ENCODE peak calls at places on chromosomes 5 and 9, in seven cellular contexts. One of them, this sample, is unnamed.

GRCh38 chr9:30677256-30677655 is 1707.2 kb upstream of the ACO1 start:
- DNase-seq in H9: no peak
- DNase-seq in neuronal stem cell: no peak
- DNase-seq in mesenchymal stem cell: no peak
- DNase-seq in IMR-90: no peak
- DNase-seq in H1: no peak
- DNase-seq in mesendoderm: no peak
- DNase-seq in this sample: no peak

GRCh38 chr9:132283165-132283564 is 71.6 kb downstream of the SETX start:
- DNase-seq in mesendoderm: no peak
- DNase-seq in neuronal stem cell: no peak
- DNase-seq in IMR-90: peak; percentile 34
- DNase-seq in mesenchymal stem cell: no peak
- DNase-seq in H9: no peak
- DNase-seq in H1: no peak
- DNase-seq in this sample: no peak

GRCh38 chr5:107474361-107474723 is 196.4 kb downstream of the EFNA5 start:
- DNase-seq in mesenchymal stem cell: no peak
- DNase-seq in H1: no peak
- DNase-seq in H9: no peak
- DNase-seq in neuronal stem cell: no peak
- DNase-seq in mesendoderm: no peak
- DNase-seq in IMR-90: no peak
- DNase-seq in this sample: no peak

GRCh38 chr5:113245427-113246052 is 189.2 kb downstream of the TSSK1B start:
- DNase-seq in mesenchymal stem cell: no peak
- DNase-seq in H9: no peak
- DNase-seq in neuronal stem cell: no peak
- DNase-seq in mesendoderm: peak; percentile 70
- DNase-seq in H1: no peak
- DNase-seq in IMR-90: no peak
- DNase-seq in this sample: no peak

GRCh38 chr5:156312897-156313680 is 13.9 kb upstream of the SGCD start:
- DNase-seq in H1: no peak
- DNase-seq in H9: no peak
- DNase-seq in neuronal stem cell: no peak
- DNase-seq in IMR-90: no peak
- DNase-seq in mesendoderm: no peak
- DNase-seq in mesenchymal stem cell: peak; percentile 7
- DNase-seq in this sample: no peak

GRCh38 chr5:151899400-151899799 is 25.3 kb downstream of the GLRA1 start:
- DNase-seq in neuronal stem cell: no peak
- DNase-seq in mesendoderm: no peak
- DNase-seq in mesenchymal stem cell: no peak
- DNase-seq in H9: no peak
- DNase-seq in IMR-90: no peak
- DNase-seq in H1: no peak
- DNase-seq in this sample: no peak

GRCh38 chr9:131656356-131657030 is 83.4 kb downstream of the RAPGEF1 start:
- DNase-seq in mesenchymal stem cell: no peak
- DNase-seq in H9: no peak
- DNase-seq in neuronal stem cell: no peak
- DNase-seq in IMR-90: no peak
- DNase-seq in H1: no peak
- DNase-seq in mesendoderm: no peak
- DNase-seq in this sample: peak; percentile 43

GRCh38 chr5:104785097-104785496 is 1222.5 kb upstream of the NUDT12 start:
- DNase-seq in H9: no peak
- DNase-seq in mesenchymal stem cell: no peak
- DNase-seq in neuronal stem cell: no peak
- DNase-seq in mesendoderm: no peak
- DNase-seq in H1: no peak
- DNase-seq in IMR-90: no peak
- DNase-seq in this sample: no peak

GRCh38 chr5:77641397-77641943 is 3.0 kb upstream of the OTP start:
- DNase-seq in H1: no peak
- DNase-seq in mesendoderm: peak; percentile 73
- DNase-seq in neuronal stem cell: no peak
- DNase-seq in mesenchymal stem cell: no peak
- DNase-seq in IMR-90: no peak
- DNase-seq in H9: peak; percentile 50
- DNase-seq in this sample: no peak

GRCh38 chr9:6551126-6551525 is 94.4 kb downstream of the GLDC start:
- DNase-seq in mesendoderm: no peak
- DNase-seq in H9: no peak
- DNase-seq in IMR-90: no peak
- DNase-seq in mesenchymal stem cell: peak; percentile 38
- DNase-seq in neuronal stem cell: no peak
- DNase-seq in H1: no peak
- DNase-seq in this sample: no peak

GRCh38 chr5:20359377-20359776 is 371.4 kb upstream of the CDH18 start:
- DNase-seq in mesendoderm: no peak
- DNase-seq in mesenchymal stem cell: no peak
- DNase-seq in H9: no peak
- DNase-seq in IMR-90: no peak
- DNase-seq in H1: no peak
- DNase-seq in neuronal stem cell: no peak
- DNase-seq in this sample: no peak

GRCh38 chr5:112762113-112762810 is 24.6 kb downstream of the APC start:
- DNase-seq in mesendoderm: no peak
- DNase-seq in H1: no peak
- DNase-seq in mesenchymal stem cell: no peak
- DNase-seq in H9: no peak
- DNase-seq in IMR-90: peak; percentile 40
- DNase-seq in neuronal stem cell: no peak
- DNase-seq in this sample: no peak

GRCh38 chr9:130927995-130928900 is 10.8 kb downstream of the FIBCD1 start:
- DNase-seq in mesendoderm: no peak
- DNase-seq in H9: no peak
- DNase-seq in mesenchymal stem cell: no peak
- DNase-seq in neuronal stem cell: no peak
- DNase-seq in H1: no peak
- DNase-seq in IMR-90: peak; percentile 72
- DNase-seq in this sample: no peak

GRCh38 chr5:15424769-15425168 is 75.2 kb upstream of the FBXL7 start:
- DNase-seq in neuronal stem cell: no peak
- DNase-seq in mesenchymal stem cell: no peak
- DNase-seq in mesendoderm: no peak
- DNase-seq in IMR-90: no peak
- DNase-seq in H9: no peak
- DNase-seq in H1: no peak
- DNase-seq in this sample: no peak
- H3K18ac ChIP-seq in neuronal stem cell: no peak overlapping the region
- H3K18ac ChIP-seq in mesenchymal stem cell: no peak overlapping the region
- H3K18ac ChIP-seq in mesendoderm: no peak overlapping the region
- H3K18ac ChIP-seq in IMR-90: no peak overlapping the region
- H3K18ac ChIP-seq in H9: no peak overlapping the region
- H3K18ac ChIP-seq in H1: no peak overlapping the region
- H3K18ac ChIP-seq in this sample: no peak overlapping the region

DNA sequence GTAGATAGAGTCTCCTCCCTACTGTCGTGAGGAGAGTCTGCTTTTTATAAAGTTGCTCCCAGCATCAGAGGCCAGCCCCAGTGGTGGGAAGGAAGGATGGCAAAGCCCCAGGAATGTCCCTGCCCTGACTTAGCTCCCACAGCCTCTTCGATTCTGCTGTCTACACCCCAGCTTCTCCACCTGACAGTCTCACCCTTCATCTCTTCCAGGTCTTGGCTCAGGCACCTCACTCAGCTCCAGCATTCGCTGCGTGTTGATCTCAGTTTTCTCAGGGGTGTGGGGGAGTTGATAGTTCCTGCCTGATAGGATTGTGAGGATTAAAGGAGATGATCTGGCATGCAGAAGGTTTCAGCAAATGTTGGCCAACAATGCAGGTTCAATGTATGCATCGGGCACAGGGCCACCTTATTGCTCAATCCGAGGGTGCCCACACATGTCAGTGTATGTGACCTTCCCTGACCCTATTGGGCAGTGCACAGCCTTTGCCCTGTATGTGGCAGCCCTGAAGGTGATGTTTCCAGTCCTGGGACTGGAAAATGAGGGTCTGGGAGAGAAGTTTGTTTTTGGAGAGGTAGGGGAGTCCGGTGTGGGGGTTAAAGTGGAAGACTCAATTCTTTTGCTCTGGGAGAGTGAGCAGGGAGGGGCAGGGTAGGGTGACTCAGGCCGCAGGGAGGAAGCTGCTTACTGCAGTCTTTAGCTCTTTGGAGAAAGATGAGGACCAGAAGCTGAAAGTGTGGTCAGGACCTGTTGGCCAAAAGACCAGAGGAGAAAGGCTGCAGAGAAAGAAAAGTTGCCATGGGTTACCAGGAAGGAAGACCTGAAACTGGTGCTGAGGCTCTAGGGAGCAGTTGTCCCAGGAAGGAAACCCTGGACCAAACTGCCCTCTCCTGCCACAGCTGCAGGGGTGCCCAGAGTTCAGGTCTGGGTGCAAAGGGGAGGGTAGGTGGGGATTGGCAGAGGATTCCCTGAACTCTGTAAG is 153.2 kb downstream of the MACROH2A1 start:
- DNase-seq in H1: no peak
- DNase-seq in neuronal stem cell: no peak
- DNase-seq in mesendoderm: no peak
- DNase-seq in mesenchymal stem cell: peak; percentile 64
- DNase-seq in H9: peak; percentile 16
- DNase-seq in IMR-90: peak; percentile 73
- DNase-seq in this sample: no peak
- H3K23ac ChIP-seq in H1: no peak overlapping the region
- H3K23ac ChIP-seq in neuronal stem cell: no peak overlapping the region
- H3K23ac ChIP-seq in mesendoderm: no peak overlapping the region
- H3K23ac ChIP-seq in mesenchymal stem cell: peak overlapping the region; percentile 4
- H3K23ac ChIP-seq in H9: no peak overlapping the region
- H3K23ac ChIP-seq in IMR-90: peak overlapping the region; percentile 99
- H3K23ac ChIP-seq in this sample: no peak overlapping the region

GRCh38 chr9:135816179-135816970 is 91.0 kb downstream of the CAMSAP1 start:
- DNase-seq in IMR-90: no peak
- DNase-seq in mesendoderm: no peak
- DNase-seq in H9: no peak
- DNase-seq in mesenchymal stem cell: no peak
- DNase-seq in H1: no peak
- DNase-seq in neuronal stem cell: no peak
- DNase-seq in this sample: no peak

GRCh38 chr9:135818718-135819475 is 88.4 kb downstream of the CAMSAP1 start:
- DNase-seq in mesendoderm: no peak
- DNase-seq in H9: no peak
- DNase-seq in neuronal stem cell: no peak
- DNase-seq in IMR-90: no peak
- DNase-seq in mesenchymal stem cell: no peak
- DNase-seq in H1: no peak
- DNase-seq in this sample: no peak

GRCh38 chr9:135820661-135821060 is 86.7 kb downstream of the CAMSAP1 start:
- DNase-seq in neuronal stem cell: no peak
- DNase-seq in mesendoderm: no peak
- DNase-seq in mesenchymal stem cell: no peak
- DNase-seq in H9: no peak
- DNase-seq in IMR-90: no peak
- DNase-seq in H1: no peak
- DNase-seq in this sample: no peak

GRCh38 chr9:135819905-135820304 is 87.4 kb downstream of the CAMSAP1 start:
- DNase-seq in IMR-90: no peak
- DNase-seq in H9: no peak
- DNase-seq in mesendoderm: peak; percentile 31
- DNase-seq in mesenchymal stem cell: no peak
- DNase-seq in neuronal stem cell: no peak
- DNase-seq in H1: no peak
- DNase-seq in this sample: no peak

DNA sequence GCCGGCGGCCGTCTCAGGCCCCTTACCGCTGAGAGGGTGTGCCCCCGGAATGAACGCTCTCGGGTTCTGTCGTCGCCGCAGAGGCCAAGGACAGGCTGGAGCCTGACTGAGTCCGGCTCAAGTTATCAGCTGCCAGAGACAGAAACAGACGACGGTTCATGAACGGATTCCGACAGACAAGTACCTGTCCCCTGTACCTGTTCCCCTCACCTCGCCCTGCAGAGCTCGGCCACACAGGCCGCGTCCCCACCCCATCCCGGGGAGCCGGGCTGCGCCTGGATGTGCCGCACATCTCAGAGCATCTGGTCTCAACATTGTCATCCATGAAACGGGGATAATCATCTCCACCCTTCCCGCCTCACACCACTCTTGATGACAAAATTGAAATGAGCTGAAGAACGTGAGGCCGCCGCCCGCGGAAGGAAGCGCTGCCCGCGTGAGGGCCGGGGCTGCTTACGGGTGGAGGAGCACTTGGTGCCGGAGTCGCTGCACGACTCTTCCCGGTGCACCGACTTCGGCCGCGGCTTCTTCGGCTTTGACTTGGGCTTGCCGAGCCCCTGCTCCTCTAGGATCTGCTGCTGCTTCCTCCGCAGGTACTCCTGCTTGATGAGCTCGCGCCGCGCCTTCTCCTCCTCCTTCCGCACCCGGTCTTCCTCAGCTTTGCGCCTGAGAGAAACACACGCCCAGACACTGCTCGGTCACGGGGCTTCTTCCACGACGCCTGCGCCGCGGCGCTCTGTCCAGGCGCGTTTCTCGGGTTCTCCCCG is 89.2 kb downstream of the CAMSAP1 start:
- DNase-seq in mesenchymal stem cell: no peak
- DNase-seq in H1: no peak
- DNase-seq in H9: no peak
- DNase-seq in mesendoderm: no peak
- DNase-seq in neuronal stem cell: no peak
- DNase-seq in IMR-90: no peak
- DNase-seq in this sample: no peak
- H3K18ac ChIP-seq in mesenchymal stem cell: no peak overlapping the region
- H3K18ac ChIP-seq in H1: no peak overlapping the region
- H3K18ac ChIP-seq in H9: no peak overlapping the region
- H3K18ac ChIP-seq in mesendoderm: no peak overlapping the region
- H3K18ac ChIP-seq in neuronal stem cell: peak overlapping the region; percentile 22
- H3K18ac ChIP-seq in IMR-90: no peak overlapping the region
- H3K18ac ChIP-seq in this sample: no peak overlapping the region

DNA sequence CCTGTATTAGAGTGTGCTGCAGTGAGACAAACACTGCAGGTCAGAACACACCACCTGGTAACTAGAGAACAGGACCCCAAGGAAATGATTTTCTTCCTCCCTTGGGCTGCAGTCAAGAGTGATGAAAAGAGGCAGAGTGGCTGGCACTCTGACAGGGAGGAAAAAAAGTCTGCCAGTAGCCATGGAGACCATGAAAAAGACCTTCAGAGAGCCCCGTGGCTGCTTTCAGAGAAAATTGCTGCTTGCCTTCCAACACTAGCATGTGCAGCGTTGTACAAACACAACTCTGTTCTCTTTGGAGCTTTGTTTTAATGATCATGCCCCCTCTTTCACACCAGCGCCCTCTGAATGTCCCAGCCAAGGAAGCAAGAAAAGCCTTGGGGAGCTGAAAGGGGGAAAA is 68.8 kb downstream of the ANKRD55 start:
- DNase-seq in neuronal stem cell: no peak
- DNase-seq in mesenchymal stem cell: peak; percentile 53
- DNase-seq in H1: no peak
- DNase-seq in mesendoderm: no peak
- DNase-seq in IMR-90: no peak
- DNase-seq in H9: no peak
- DNase-seq in this sample: no peak
- H3K23ac ChIP-seq in neuronal stem cell: no peak overlapping the region
- H3K23ac ChIP-seq in mesenchymal stem cell: no peak overlapping the region
- H3K23ac ChIP-seq in H1: no peak overlapping the region
- H3K23ac ChIP-seq in mesendoderm: no peak overlapping the region
- H3K23ac ChIP-seq in IMR-90: peak overlapping the region; percentile 41
- H3K23ac ChIP-seq in H9: no peak overlapping the region
- H3K23ac ChIP-seq in this sample: no peak overlapping the region